ENCODE peak calls at places on chromosomes 4 and X, in five cellular contexts. Y, T, I, Z and O are unnamed samples.

GRCh38 chrX:41779058-41779564 is 55.1 kb downstream of the GPR82 start:
- DNase-seq in Y (no peak), T (no peak), I (no peak), Z (no peak), O (peak; percentile 42)

GRCh38 chrX:10008483-10009056 is 41.4 kb downstream of the CLDN34 start:
- DNase-seq in Y (no peak), T (no peak), I (no peak), Z (no peak), O (no peak)

GRCh38 chr4:22047793-22048192 is 99.2 kb upstream of the KCNIP4 start:
- DNase-seq in Y (no peak), T (no peak), I (no peak), Z (no peak), O (no peak)

GRCh38 chr4:140152760-140153418 is 1.1 kb downstream of the MAML3 start:
- DNase-seq in Y (no peak), T (peak; percentile 58), I (peak; percentile 37), Z (peak; percentile 52), O (no peak)

GRCh38 chr4:134663742-134664141 is 462.2 kb upstream of the PABPC4L start:
- DNase-seq in Y (no peak), T (no peak), I (no peak), Z (no peak), O (no peak)

GRCh38 chr4:26074672-26075071 is 160.7 kb downstream of the SMIM20 start:
- DNase-seq in Y (no peak), T (no peak), I (no peak), Z (no peak), O (no peak)

GRCh38 chr4:16685536-16685935 is 212.9 kb downstream of the LDB2 start:
- DNase-seq in Y (no peak), T (no peak), I (no peak), Z (no peak), O (no peak)

GRCh38 chr4:186651624-186652023 is 72.0 kb downstream of the FAT1 start:
- DNase-seq in Y (no peak), T (peak; percentile 65), I (peak; percentile 62), Z (no peak), O (peak; percentile 50)

GRCh38 chr4:15504041-15504440 is 34.4 kb downstream of the CC2D2A start:
- DNase-seq in Y (no peak), T (no peak), I (no peak), Z (no peak), O (no peak)

GRCh38 chrX:119045884-119046283 is 26.9 kb upstream of the CT47C1 start:
- DNase-seq in Y (no peak), T (no peak), I (no peak), Z (no peak), O (no peak)

GRCh38 chr4:163194593-163194992 is 27.9 kb upstream of the NAF1 start:
- DNase-seq in Y (no peak), T (no peak), I (no peak), Z (no peak), O (no peak)

GRCh38 chr4:107709916-107710315 is 10.1 kb downstream of the PAPSS1 start:
- DNase-seq in Y (no peak), T (no peak), I (no peak), Z (no peak), O (no peak)

GRCh38 chr4:124708517-124709300 is 3.8 kb downstream of the ANKRD50 start:
- DNase-seq in Y (no peak), T (no peak), I (no peak), Z (no peak), O (no peak)

GRCh38 chr4:38315296-38315695 is 348.7 kb upstream of the KLF3 start:
- DNase-seq in Y (no peak), T (no peak), I (no peak), Z (no peak), O (no peak)

GRCh38 chr4:178387756-178388155 is 945.5 kb upstream of the AGA start:
- DNase-seq in Y (no peak), T (no peak), I (no peak), Z (no peak), O (no peak)

GRCh38 chrX:47614618-47615017 is 5.0 kb downstream of the SYN1 start:
- DNase-seq in Y (no peak), T (no peak), I (no peak), Z (no peak), O (no peak)